ENCODE peak calls at places on chromosomes 2 and 18, in seven cellular contexts. O is HCT116, C is SK-N-SH, D is HepG2, T is K562, V is GM12878, K is H1. R is an unnamed sample.

GRCh38 chr2:27008678-27009077 is 24.1 kb upstream of the TMEM214 start:
- DNase-seq in O (no peak), C (no peak), D (no peak), T (no peak), V (no peak), K (no peak), R (no peak)

GRCh38 chr18:23499571-23499889 is 3.8 kb upstream of the RMC1 start:
- DNase-seq in O (no peak), C (no peak), D (no peak), T (no peak), V (no peak), K (no peak), R (no peak)

GRCh38 chr2:155872396-155872795 is 460.1 kb downstream of the NR4A2 start:
- DNase-seq in O (no peak), C (no peak), D (no peak), T (no peak), V (no peak), K (no peak), R (no peak)

GRCh38 chr2:17538844-17539554 is 1.5 kb upstream of the VSNL1 start:
- DNase-seq in O (peak), C (peak), D (peak), T (peak), V (no peak), K (no peak), R (no peak)

GRCh38 chr2:40346535-40347354 is 105.1 kb downstream of the SLC8A1 start:
- DNase-seq in O (no peak), C (no peak), D (no peak), T (no peak), V (peak), K (no peak), R (no peak)

GRCh38 chr18:43819397-43819796 is 542.1 kb upstream of the SYT4 start:
- DNase-seq in O (no peak), C (no peak), D (no peak), T (no peak), V (no peak), K (no peak), R (no peak)

GRCh38 chr2:210199186-210199765 is 26.0 kb downstream of the ACADL start:
- DNase-seq in O (peak), C (no peak), D (peak), T (peak), V (no peak), K (no peak), R (no peak)

GRCh38 chr2:40420478-40420877 is 31.4 kb downstream of the SLC8A1 start:
- DNase-seq in O (no peak), C (no peak), D (no peak), T (no peak), V (no peak), K (no peak), R (no peak)

GRCh38 chr18:8776013-8776515 is 70.7 kb downstream of the MTCL1 start:
- DNase-seq in O (no peak), C (no peak), D (no peak), T (no peak), V (no peak), K (no peak), R (no peak)

GRCh38 chr2:146312899-146313298 is 1531.9 kb upstream of the ACVR2A start:
- DNase-seq in O (no peak), C (no peak), D (no peak), T (no peak), V (no peak), K (no peak), R (peak)

GRCh38 chr2:235921508-235922260 is 246.5 kb downstream of the GBX2 start:
- DNase-seq in O (no peak), C (no peak), D (peak), T (no peak), V (no peak), K (no peak), R (no peak)

GRCh38 chr2:54083440-54083839 is 32.0 kb upstream of the ACYP2 start:
- DNase-seq in O (no peak), C (no peak), D (no peak), T (no peak), V (no peak), K (no peak), R (no peak)

GRCh38 chr18:76487076-76487475 is 8.0 kb downstream of the ZNF516 start:
- DNase-seq in O (no peak), C (no peak), D (no peak), T (no peak), V (no peak), K (no peak), R (no peak)

GRCh38 chr2:68318686-68319396 is 908 bp downstream of the CNRIP1 start:
- DNase-seq in O (no peak), C (peak), D (no peak), T (no peak), V (no peak), K (no peak), R (no peak)

GRCh38 chr18:61825386-61825785 is 67.4 kb downstream of the RNF152 start:
- DNase-seq in O (no peak), C (no peak), D (no peak), T (no peak), V (no peak), K (no peak), R (no peak)

GRCh38 chr2:101921319-101921960 is 70.3 kb upstream of the IL1R2 start:
- DNase-seq in O (no peak), C (no peak), D (no peak), T (no peak), V (no peak), K (no peak), R (no peak)

GRCh38 chr18:78518805-78519204 is 460.8 kb upstream of the SALL3 start:
- DNase-seq in O (no peak), C (no peak), D (no peak), T (no peak), V (no peak), K (no peak), R (no peak)

GRCh38 chr2:70494283-70494886 is 59.2 kb downstream of the TGFA start:
- DNase-seq in O (no peak), C (peak), D (no peak), T (no peak), V (no peak), K (no peak), R (no peak)

GRCh38 chr2:73087311-73087710 is 15.8 kb upstream of the SFXN5 start:
- DNase-seq in O (no peak), C (no peak), D (no peak), T (no peak), V (no peak), K (no peak), R (no peak)

GRCh38 chr18:13221821-13222220 is 3.3 kb downstream of the LDLRAD4 start:
- DNase-seq in O (no peak), C (peak), D (no peak), T (no peak), V (no peak), K (no peak), R (no peak)

GRCh38 chr18:77858331-77858730 is 608.7 kb downstream of the GALR1 start:
- DNase-seq in O (no peak), C (no peak), D (no peak), T (no peak), V (no peak), K (no peak), R (no peak)

GRCh38 chr2:70525032-70525431 is 28.6 kb downstream of the TGFA start:
- DNase-seq in O (peak), C (no peak), D (peak), T (no peak), V (no peak), K (no peak), R (no peak)

GRCh38 chr2:10283106-10284062 is 19.3 kb upstream of the HPCAL1 start:
- DNase-seq in O (peak), C (peak), D (peak), T (peak), V (no peak), K (no peak), R (no peak)

GRCh38 chr18:49031511-49032188 is 80.9 kb upstream of the SMAD7 start:
- DNase-seq in O (no peak), C (no peak), D (no peak), T (no peak), V (no peak), K (no peak), R (no peak)

GRCh38 chr18:36769172-36769571 is 59.6 kb downstream of the TPGS2 start:
- DNase-seq in O (no peak), C (no peak), D (no peak), T (no peak), V (no peak), K (no peak), R (no peak)

GRCh38 chr2:62657752-62658151 is 47.8 kb upstream of the EHBP1 start:
- DNase-seq in O (no peak), C (no peak), D (no peak), T (no peak), V (peak), K (no peak), R (no peak)

GRCh38 chr2:19611491-19612332 is 253.3 kb upstream of the OSR1 start:
- DNase-seq in O (peak), C (no peak), D (peak), T (no peak), V (no peak), K (no peak), R (no peak)

GRCh38 chr18:33578371-33579146 is 540 bp downstream of the ASXL3 start:
- DNase-seq in O (no peak), C (no peak), D (peak), T (no peak), V (no peak), K (no peak), R (no peak)

GRCh38 chr18:8496186-8496585 is 113.1 kb upstream of the RAB12 start:
- DNase-seq in O (no peak), C (no peak), D (no peak), T (no peak), V (no peak), K (no peak), R (peak)

GRCh38 chr2:128628206-128628605 is 309.5 kb upstream of the HS6ST1 start:
- DNase-seq in O (no peak), C (no peak), D (no peak), T (no peak), V (no peak), K (no peak), R (no peak)

GRCh38 chr2:164182116-164182637 is 439.1 kb downstream of the GRB14 start:
- DNase-seq in O (no peak), C (no peak), D (no peak), T (no peak), V (no peak), K (no peak), R (no peak)

GRCh38 chr2:96225016-96225533 is 16.4 kb upstream of the STARD7 start:
- DNase-seq in O (no peak), C (no peak), D (no peak), T (no peak), V (peak), K (no peak), R (no peak)

GRCh38 chr2:113083311-113083710 is 15.5 kb downstream of the IL1F10 start:
- DNase-seq in O (no peak), C (no peak), D (no peak), T (no peak), V (no peak), K (no peak), R (no peak)

GRCh38 chr18:5853253-5853652 is 42.1 kb downstream of the TMEM200C start:
- DNase-seq in O (no peak), C (peak), D (no peak), T (no peak), V (no peak), K (no peak), R (no peak)

DNA sequence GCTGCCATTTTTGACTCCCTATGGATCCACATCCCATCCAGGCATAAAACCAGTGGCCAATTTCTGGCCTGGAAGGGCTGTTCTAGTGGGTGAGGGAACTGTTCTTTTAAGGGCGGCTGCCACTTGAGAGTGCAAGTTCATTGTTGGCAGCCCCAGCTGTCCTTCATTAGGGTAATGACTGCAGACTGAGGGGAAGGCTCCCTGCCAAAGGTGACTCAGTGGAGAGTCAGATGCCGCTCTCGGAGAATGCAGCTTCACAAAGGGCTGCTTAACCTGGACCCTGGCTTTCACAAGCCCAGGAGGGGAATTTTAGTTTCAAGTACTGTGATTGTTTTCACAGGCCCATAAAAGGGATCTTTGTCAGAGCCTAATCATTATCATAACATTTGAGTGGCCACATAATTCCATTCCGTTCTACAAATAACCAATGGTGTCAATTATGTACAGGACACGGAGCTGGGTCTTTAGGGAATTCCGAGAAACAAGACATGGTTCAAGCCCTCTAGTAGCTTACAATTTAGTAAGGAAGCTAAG is 235.7 kb downstream of the CDCA7 start:
- DNase-seq in O (peak), C (peak), D (peak), T (no peak), V (no peak), K (peak), R (no peak)
- TF ChIP-seq JUND in O (peak), C (peak), D (no peak), T (no peak), V (no peak), K (no peak), R (no peak)

GRCh38 chr2:57049273-57049672 is 865.5 kb downstream of the CCDC85A start:
- DNase-seq in O (no peak), C (no peak), D (no peak), T (no peak), V (no peak), K (no peak), R (no peak)
- TF ChIP-seq JUND in O (no peak), C (no peak), D (no peak), T (no peak), V (no peak), K (no peak), R (no peak)

DNA sequence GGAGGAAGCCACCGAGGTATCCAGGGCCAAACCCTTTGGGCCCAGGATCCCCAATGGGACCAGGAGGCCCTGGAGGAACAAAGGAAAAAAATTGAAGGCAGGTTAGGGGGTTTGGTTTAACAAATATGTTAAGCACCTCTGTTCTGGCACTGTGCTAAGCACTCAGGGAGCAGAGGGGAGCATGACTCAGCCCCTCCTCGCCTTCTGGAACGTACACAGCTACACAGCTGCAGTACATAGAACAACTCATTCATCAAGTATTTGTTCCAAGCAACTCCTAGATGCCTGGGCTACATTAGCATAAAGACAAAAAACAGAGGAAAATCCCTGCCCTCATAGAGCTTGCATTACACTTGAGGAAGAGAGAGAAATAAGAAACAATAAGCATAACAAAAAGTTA is 153.6 kb downstream of the COL4A4 start:
- DNase-seq in O (no peak), C (no peak), D (no peak), T (no peak), V (no peak), K (no peak), R (no peak)
- TF ChIP-seq JUND in O (no peak), C (no peak), D (no peak), T (no peak), V (no peak), K (no peak), R (no peak)

GRCh38 chr2:74628538-74629105 is 19.5 kb downstream of the M1AP start:
- DNase-seq in O (no peak), C (no peak), D (no peak), T (no peak), V (no peak), K (no peak), R (no peak)
- TF ChIP-seq JUND in O (no peak), C (no peak), D (no peak), T (no peak), V (no peak), K (no peak), R (no peak)

GRCh38 chr18:3221496-3221895 is 1.7 kb upstream of the MYOM1 start:
- DNase-seq in O (no peak), C (no peak), D (no peak), T (no peak), V (no peak), K (no peak), R (no peak)

GRCh38 chr18:3223356-3223755 is 3.6 kb upstream of the MYOM1 start:
- DNase-seq in O (no peak), C (no peak), D (no peak), T (no peak), V (no peak), K (no peak), R (no peak)

GRCh38 chr18:3226048-3226447 is 6.3 kb upstream of the MYOM1 start:
- DNase-seq in O (no peak), C (no peak), D (no peak), T (no peak), V (no peak), K (no peak), R (no peak)

GRCh38 chr18:3224223-3224622 is 4.5 kb upstream of the MYOM1 start:
- DNase-seq in O (no peak), C (no peak), D (no peak), T (no peak), V (no peak), K (no peak), R (no peak)

DNA sequence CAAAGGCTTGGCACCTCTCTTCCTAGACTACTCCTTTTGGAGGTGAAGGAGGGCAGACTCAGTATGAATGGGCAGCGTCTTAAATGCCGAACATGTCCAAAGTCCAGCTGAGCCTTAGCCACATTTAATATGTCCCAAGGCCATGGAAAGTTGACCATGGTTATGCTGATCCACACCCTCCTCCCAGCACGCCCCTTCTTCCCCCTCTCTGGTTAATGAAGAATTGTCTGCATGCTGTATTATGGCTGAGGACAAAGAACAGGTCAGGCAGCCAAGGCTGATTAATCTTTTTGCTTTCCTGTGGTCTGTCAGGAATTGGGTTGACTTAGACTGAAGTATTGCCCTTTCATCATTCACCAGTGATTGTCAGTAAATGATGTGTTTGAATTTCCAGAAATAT is 5.8 kb upstream of the MYOM1 start:
- DNase-seq in O (no peak), C (no peak), D (no peak), T (no peak), V (no peak), K (no peak), R (no peak)
- TF ChIP-seq JUND in O (no peak), C (no peak), D (no peak), T (no peak), V (no peak), K (no peak), R (no peak)

DNA sequence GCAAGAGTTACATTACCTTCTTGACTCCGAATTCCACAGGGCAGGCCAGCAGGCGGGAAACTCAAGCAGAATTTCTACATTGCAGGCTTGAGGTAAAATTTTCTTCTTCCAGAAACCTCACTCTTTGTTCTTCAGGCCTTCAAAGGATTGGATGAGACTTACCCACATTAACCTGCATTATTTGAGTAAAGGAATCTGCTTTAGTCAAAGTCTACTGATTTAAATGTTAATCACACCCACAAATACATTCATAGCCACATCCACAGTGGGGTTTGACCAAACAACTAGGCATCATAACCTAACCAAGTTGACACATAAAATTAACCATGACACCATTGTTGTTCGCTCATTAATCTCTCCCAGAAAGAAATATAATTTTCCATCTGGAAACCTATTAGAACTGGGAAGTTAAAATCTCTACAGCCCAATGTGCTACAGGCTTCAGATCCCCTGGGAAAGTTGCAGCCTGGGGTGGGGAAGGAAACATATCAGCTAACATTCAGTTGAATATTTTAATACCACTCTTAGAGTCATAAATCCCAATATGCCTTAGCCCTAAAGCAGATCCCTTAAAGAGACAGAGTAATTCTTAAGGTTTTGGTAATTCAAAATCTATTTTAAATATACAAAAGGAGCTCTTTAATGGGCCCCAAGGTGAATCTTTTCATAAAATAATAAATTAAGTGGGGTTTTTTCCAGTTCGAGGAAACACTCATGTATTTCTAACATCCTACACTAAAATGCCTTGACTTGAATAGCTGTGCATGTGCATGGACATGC is 468.3 kb upstream of the TNP1 start:
- DNase-seq in O (no peak), C (no peak), D (no peak), T (no peak), V (no peak), K (no peak), R (no peak)
- TF ChIP-seq JUND in O (no peak), C (no peak), D (no peak), T (no peak), V (no peak), K (no peak), R (no peak)